ENCODE peak calls at places on chromosomes 6 and 20, in four cellular contexts. G is esophagus squamous epithelium, A is HCT116, X is transverse colon. H is an unnamed sample.

GRCh38 chr6:8063762-8064637 is at the start of gene BLOC1S5:
- DNase-seq in X (peak; percentile 98), A (peak; percentile 94), G (peak; percentile 94), H (peak; percentile 97)

GRCh38 chr20:60579941-60580515 is 621.8 kb downstream of the CDH26 start:
- DNase-seq in A (no peak), X (no peak), G (no peak), H (no peak)

GRCh38 chr20:45987108-45987780 is 15.2 kb upstream of the ZNF335 start:
- DNase-seq in A (peak; percentile 61), X (peak; percentile 78), G (no peak), H (no peak)

GRCh38 chr6:165847407-165848098 is 184.5 kb upstream of the PDE10A start:
- DNase-seq in A (no peak), X (peak; percentile 66), G (no peak), H (no peak)

GRCh38 chr6:27753668-27754407 is 158.4 kb downstream of the OR2B2 start:
- DNase-seq in A (peak; percentile 90), X (peak; percentile 79), G (no peak), H (no peak)

GRCh38 chr6:44642870-44643522 is 255.5 kb downstream of the CDC5L start:
- DNase-seq in A (no peak), G (no peak), X (no peak), H (no peak)

GRCh38 chr6:137827411-137827940 is 39.6 kb upstream of the TNFAIP3 start:
- DNase-seq in A (no peak), G (no peak), X (no peak), H (no peak)

GRCh38 chr20:14829897-14830296 is 492.5 kb upstream of the FLRT3 start:
- DNase-seq in X (no peak), G (no peak), A (no peak), H (no peak)

GRCh38 chr6:137892271-137892708 is 25.2 kb downstream of the TNFAIP3 start:
- DNase-seq in X (no peak), A (no peak), G (no peak), H (no peak)

GRCh38 chr6:74087898-74088297 is 391.9 kb downstream of the CD109 start:
- DNase-seq in X (no peak), A (peak; percentile 6), G (no peak), H (no peak)

GRCh38 chr6:140731741-140732140 is 1357.3 kb upstream of the CITED2 start:
- DNase-seq in X (no peak), G (no peak), A (no peak), H (no peak)

GRCh38 chr6:33207569-33208088 is 671 bp upstream of the RING1 start:
- DNase-seq in G (no peak), A (no peak), X (peak; percentile 65), H (no peak)

GRCh38 chr6:101429291-101429690 is 35.8 kb downstream of the GRIK2 start:
- DNase-seq in G (no peak), A (no peak), X (no peak), H (no peak)

GRCh38 chr6:125050663-125051318 is 88.6 kb downstream of the RNF217 start:
- DNase-seq in G (no peak), A (no peak), X (no peak), H (no peak)

GRCh38 chr20:53926428-53927028 is 143.9 kb downstream of the BCAS1 start:
- DNase-seq in A (no peak), G (no peak), X (peak; percentile 52), H (no peak)

GRCh38 chr6:129539032-129539431 is 170.9 kb downstream of the ARHGAP18 start:
- DNase-seq in G (no peak), A (no peak), X (no peak), H (no peak)

GRCh38 chr6:18121580-18122127 is 823 bp downstream of the NHLRC1 start:
- DNase-seq in X (no peak), G (no peak), A (no peak), H (no peak)

GRCh38 chr20:45293041-45294002 is 13.3 kb upstream of the RBPJL start:
- DNase-seq in A (peak; percentile 26), X (peak; percentile 89), G (no peak), H (no peak)

GRCh38 chr6:136236491-136237293 is 13.4 kb downstream of the MTFR2 start:
- DNase-seq in A (no peak), G (no peak), X (no peak), H (no peak)

GRCh38 chr6:27897580-27898206 is 14.5 kb downstream of the OR2B2 start:
- DNase-seq in A (no peak), G (no peak), X (no peak), H (no peak)

GRCh38 chr20:371755-372542 is 8.6 kb upstream of the TRIB3 start:
- DNase-seq in G (no peak), A (peak; percentile 83), X (peak; percentile 59), H (no peak)
- TF ChIP-seq POLR2A in G (no peak), A (no peak), X (no peak), H (no peak)

DNA sequence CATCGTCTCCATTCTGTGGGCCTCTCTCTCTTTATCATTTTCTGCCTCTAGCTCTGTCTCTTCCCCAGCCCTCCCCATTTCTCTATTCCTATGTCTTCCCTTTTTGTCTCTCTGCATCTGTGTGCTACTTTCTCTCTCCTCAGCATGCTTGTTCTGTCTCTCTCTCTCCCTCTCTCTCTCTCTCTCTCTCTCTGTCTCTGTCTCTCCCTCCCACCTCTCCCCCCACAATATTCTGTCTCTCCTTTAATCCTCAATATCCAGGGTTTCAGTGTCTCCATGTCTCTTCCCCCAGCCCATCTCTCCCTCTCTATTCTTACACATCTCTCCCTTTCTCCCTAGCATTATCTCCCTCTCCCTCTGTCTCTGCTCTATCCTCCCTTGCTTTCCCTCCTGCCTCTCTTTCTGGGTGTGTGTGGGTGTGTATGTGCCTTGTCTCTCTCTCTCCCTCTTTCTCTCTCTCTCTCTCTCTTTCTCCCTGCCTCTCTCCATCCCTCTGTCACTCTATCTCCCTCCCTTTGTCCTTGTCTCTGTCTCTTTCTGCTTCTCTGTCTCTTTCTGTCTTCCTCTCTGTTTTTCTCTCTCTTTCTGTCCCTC is 76.9 kb upstream of the SIRPA start:
- DNase-seq in G (no peak), X (no peak), A (no peak), H (no peak)
- H3K4me3 ChIP-seq in G (no peak overlapping the region), X (no peak overlapping the region), A (no peak overlapping the region), H (no peak overlapping the region)

GRCh38 chr6:49733680-49734079 is 10.5 kb downstream of the CRISP3 start:
- DNase-seq in A (no peak), X (no peak), G (no peak), H (no peak)

DNA sequence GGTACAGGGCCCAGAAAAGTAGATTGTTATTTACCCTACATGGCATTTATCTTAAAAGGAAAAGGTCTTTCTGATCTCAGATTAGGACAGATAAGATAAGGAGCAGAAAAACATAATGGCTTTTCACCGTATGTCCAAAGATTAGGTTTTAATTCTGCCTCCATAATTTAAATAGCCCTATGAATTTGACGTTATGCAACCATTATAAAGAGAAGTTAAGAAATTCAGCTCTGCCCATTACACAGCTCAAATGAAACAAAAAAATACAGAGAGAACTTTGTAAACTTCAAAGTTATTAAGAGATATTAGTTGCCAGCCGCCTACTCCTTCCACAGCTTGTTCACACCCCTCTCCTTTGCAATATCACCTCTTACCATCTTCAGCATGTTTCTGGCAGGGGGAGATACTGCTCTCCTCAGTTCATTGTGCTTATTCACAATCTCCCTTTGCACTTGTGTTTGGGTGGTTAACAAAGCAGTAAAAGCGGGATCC is 8.1 kb downstream of the CRISP3 start:
- DNase-seq in G (no peak), X (no peak), A (no peak), H (no peak)
- TF ChIP-seq POLR2A in G (no peak), X (no peak), A (no peak), H (no peak)

GRCh38 chr6:158663465-158664167 is 13.8 kb downstream of the SYTL3 start:
- DNase-seq in X (no peak), G (no peak), A (no peak), H (no peak)
- H3K4me3 ChIP-seq in X (no peak overlapping the region), G (peak overlapping the region; percentile 40), A (no peak overlapping the region), H (peak overlapping the region; percentile 32)

DNA sequence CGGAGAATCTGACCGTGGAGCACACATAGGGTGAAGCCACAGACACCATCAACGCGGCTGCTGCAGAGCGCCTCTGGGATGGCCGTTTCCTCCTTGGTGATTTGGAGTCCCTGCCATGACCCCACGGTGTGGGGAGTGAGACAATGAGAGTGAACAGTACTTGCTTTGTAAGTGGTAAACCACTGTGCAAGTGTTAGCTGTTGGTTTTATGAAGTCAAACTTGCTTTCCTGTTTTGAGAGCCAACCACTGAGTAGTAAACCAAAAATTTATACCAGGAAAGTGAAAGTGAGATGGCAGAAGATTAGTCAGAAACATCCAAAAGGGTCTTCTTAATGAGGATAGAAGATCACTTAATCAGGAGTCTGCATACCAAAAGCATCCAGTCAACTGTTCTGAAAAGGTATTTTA is 160.7 kb downstream of the FOXC1 start:
- DNase-seq in G (no peak), X (no peak), A (no peak), H (no peak)
- TF ChIP-seq POLR2A in G (no peak), X (no peak), A (no peak), H (no peak)

H was measured in vagina.